ENCODE peak calls at places on chromosomes 6 and 20, in nine cellular contexts. F, M, B, O, X, Y, Q, T and V are unnamed samples. For H3K4me1, the result is how much of the 10 kb centered on the place peaks cover.

GRCh38 chr6:33694401-33694931 is 17.0 kb downstream of the UQCC2 start:
- DNase-seq in F (no peak), X (peak), M (no peak), Q (peak), Y (peak), B (no peak), T (peak), O (no peak), V (peak)

GRCh38 chr20:5033566-5033965 is 32.3 kb upstream of the SLC23A2 start:
- DNase-seq in Q (peak), T (no peak), X (peak), O (no peak), M (no peak), Y (peak), F (no peak), B (no peak), V (no peak)

GRCh38 chr6:10465633-10466499 is 51.0 kb upstream of the TFAP2A start:
- DNase-seq in O (no peak), T (no peak), Y (peak), M (no peak), F (no peak), Q (peak), B (no peak), X (no peak), V (no peak)

GRCh38 chr20:60977896-60978295 is 274.2 kb upstream of the CDH4 start:
- DNase-seq in M (no peak), B (no peak), O (no peak), T (no peak), X (no peak), F (no peak), Q (no peak), Y (no peak), V (no peak)

GRCh38 chr20:11207749-11208502 is 534.1 kb upstream of the JAG1 start:
- DNase-seq in F (no peak), M (no peak), B (peak), Q (peak), X (no peak), T (no peak), O (no peak), Y (peak), V (no peak)

GRCh38 chr6:27777614-27778355 is 134.4 kb downstream of the OR2B2 start:
- DNase-seq in F (no peak), B (no peak), Y (no peak), M (no peak), T (no peak), Q (no peak), X (peak), O (no peak), V (no peak)

GRCh38 chr6:131755597-131755996 is 44.8 kb upstream of the CTAGE9 start:
- DNase-seq in Y (peak), O (no peak), X (no peak), M (no peak), Q (peak), T (no peak), B (no peak), F (no peak), V (no peak)

GRCh38 chr6:132736239-132736638 is 21.5 kb downstream of the VNN2 start:
- DNase-seq in X (peak), M (no peak), F (no peak), Q (peak), B (no peak), T (no peak), Y (peak), O (no peak), V (no peak)

GRCh38 chr6:52161689-52162438 is 24.3 kb upstream of the IL17A start:
- DNase-seq in B (no peak), T (no peak), Q (no peak), M (no peak), X (no peak), Y (no peak), O (no peak), F (no peak), V (no peak)

GRCh38 chr6:9745476-9745875 is 669.4 kb downstream of the TFAP2A start:
- DNase-seq in B (no peak), X (no peak), Y (peak), T (no peak), M (no peak), O (no peak), Q (no peak), F (no peak), V (no peak)

GRCh38 chr6:23498013-23498412 is 628.0 kb upstream of the NRSN1 start:
- DNase-seq in M (no peak), X (no peak), T (no peak), Y (peak), B (no peak), F (no peak), Q (peak), O (no peak), V (no peak)

GRCh38 chr20:37474386-37474785 is 46.7 kb upstream of the NNAT start:
- DNase-seq in Q (no peak), B (no peak), O (no peak), F (no peak), Y (no peak), X (no peak), M (no peak), T (no peak), V (no peak)
- H3K4me3 ChIP-seq in Q (no peak), B (no peak), O (no peak), F (no peak), Y (no peak), X (no peak), M (no peak), T (no peak), V (no peak)

GRCh38 chr6:149318581-149319286 is 1.2 kb downstream of the TAB2 start:
- DNase-seq in Y (no peak), M (peak), T (no peak), F (no peak), O (no peak), B (no peak), Q (peak), X (no peak), V (peak)
- H3K4me1 ChIP-seq in Y (under half), M (under half), T (under half), F (under half), O (under half), B (under half), Q (under half), X (under half), V (half or more)

DNA sequence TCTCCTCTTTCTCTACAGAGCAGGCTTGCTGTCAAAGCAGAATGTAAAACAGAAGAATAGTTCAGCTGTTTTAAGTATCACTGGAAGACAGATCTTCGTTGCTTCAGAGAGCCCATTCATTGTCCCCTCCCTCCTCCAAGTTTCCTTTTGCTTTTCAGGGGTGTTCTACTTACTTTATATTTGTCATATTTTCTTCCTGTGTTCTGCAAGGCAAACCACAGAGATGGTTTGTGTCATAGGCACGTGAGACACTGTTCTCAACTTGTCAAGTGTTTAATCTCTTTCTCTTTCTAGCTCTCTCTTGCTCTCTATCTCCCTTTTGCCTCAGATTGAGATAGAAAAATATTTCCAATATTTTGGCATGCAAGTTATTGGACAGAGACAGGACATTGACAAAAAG is 228.9 kb upstream of the DEFB112 start:
- DNase-seq in T (no peak), M (no peak), X (no peak), Q (no peak), Y (no peak), B (no peak), O (no peak), F (no peak), V (no peak)
- H3K4me3 ChIP-seq in T (no peak), M (no peak), X (no peak), Q (no peak), Y (no peak), B (no peak), O (no peak), F (no peak), V (no peak)

DNA sequence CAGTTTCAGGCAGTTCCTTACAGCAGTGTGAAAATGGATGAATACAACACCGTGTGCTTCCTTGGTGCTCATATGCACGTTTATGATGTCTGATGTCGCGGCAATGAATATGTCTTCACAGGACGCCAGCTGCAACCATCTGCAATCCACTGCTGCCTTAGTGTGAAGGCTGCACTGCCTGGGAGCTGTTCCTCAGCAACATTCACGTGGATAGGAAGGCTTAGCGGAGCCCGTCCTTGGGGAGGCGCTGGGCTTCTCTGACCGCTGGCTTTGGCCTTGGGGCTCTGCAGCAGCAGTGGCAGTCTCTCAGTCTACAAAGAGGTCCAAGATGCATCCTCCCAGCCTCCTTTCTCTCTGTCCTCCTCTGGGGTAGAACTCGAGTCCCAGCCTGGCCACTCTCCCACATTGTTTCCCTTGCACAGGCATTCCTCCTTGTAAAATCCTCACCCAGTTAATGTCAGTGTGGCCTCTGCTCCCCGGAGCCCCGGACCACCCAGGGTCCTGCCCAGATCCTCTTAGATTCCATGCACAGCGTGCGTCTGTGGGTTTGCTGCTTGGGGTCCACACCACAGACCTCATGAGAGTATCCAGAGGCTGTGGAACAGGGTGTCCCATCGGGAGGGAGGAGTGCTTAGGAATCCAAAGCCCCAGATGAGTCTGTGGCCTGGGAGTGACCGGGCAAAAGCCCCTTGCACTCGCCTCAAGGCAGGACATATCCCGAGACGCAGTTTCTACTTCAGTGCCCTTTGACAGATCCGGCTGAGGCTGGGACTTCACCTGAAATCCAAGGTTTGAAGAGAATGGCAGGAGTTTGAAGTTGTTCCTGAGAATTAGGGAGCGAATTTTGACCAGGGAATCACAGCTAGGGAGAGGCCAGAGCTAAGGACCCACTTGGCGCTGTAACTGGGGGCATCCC is 181.3 kb downstream of the THBS2 start:
- DNase-seq in Q (no peak), M (no peak), O (no peak), X (no peak), F (no peak), B (no peak), Y (no peak), T (no peak), V (no peak)
- H3K4me1 ChIP-seq in Q (half or more), M (under half), O (under half), X (under half), F (under half), B (half or more), Y (under half), T (under half), V (under half)

GRCh38 chr6:31734247-31734702 is 2.1 kb downstream of the CLIC1 start:
- DNase-seq in B (no peak), F (no peak), X (no peak), T (no peak), O (no peak), Q (no peak), Y (no peak), M (no peak), V (no peak)
- H3K4me3 ChIP-seq in B (peak), F (peak), X (peak), T (peak), O (peak), Q (peak), Y (peak), M (peak), V (peak)

GRCh38 chr6:25359191-25359861 is 80.2 kb downstream of the CARMIL1 start:
- DNase-seq in O (no peak), Y (peak), T (no peak), F (no peak), X (no peak), Q (peak), B (no peak), M (no peak), V (no peak)

GRCh38 chr6:25360611-25361010 is 81.4 kb downstream of the CARMIL1 start:
- DNase-seq in M (no peak), T (no peak), X (no peak), B (no peak), F (no peak), O (no peak), Q (no peak), Y (peak), V (no peak)

GRCh38 chr6:25363429-25363828 is 84.3 kb downstream of the CARMIL1 start:
- DNase-seq in Q (no peak), M (no peak), X (no peak), Y (no peak), O (no peak), T (no peak), B (no peak), F (no peak), V (no peak)

GRCh38 chr6:25365159-25365558 is 86.0 kb downstream of the CARMIL1 start:
- DNase-seq in Q (no peak), T (no peak), B (no peak), Y (no peak), F (no peak), O (no peak), M (no peak), X (no peak), V (no peak)

GRCh38 chr6:25359891-25360290 is 80.7 kb downstream of the CARMIL1 start:
- DNase-seq in T (no peak), M (peak), O (no peak), Y (no peak), Q (no peak), F (no peak), B (no peak), X (no peak), V (no peak)
- H3K4me1 ChIP-seq in T (under half), M (under half), O (under half), Y (under half), Q (half or more), F (under half), B (half or more), X (under half), V (under half)

GRCh38 chr20:62357681-62358080 is 9.4 kb downstream of the LAMA5 start:
- DNase-seq in B (no peak), M (no peak), X (no peak), Q (no peak), O (no peak), T (no peak), Y (no peak), F (no peak), V (no peak)
- H3K4me3 ChIP-seq in B (peak), M (no peak), X (peak), Q (peak), O (peak), T (no peak), Y (no peak), F (no peak), V (no peak)

DNA sequence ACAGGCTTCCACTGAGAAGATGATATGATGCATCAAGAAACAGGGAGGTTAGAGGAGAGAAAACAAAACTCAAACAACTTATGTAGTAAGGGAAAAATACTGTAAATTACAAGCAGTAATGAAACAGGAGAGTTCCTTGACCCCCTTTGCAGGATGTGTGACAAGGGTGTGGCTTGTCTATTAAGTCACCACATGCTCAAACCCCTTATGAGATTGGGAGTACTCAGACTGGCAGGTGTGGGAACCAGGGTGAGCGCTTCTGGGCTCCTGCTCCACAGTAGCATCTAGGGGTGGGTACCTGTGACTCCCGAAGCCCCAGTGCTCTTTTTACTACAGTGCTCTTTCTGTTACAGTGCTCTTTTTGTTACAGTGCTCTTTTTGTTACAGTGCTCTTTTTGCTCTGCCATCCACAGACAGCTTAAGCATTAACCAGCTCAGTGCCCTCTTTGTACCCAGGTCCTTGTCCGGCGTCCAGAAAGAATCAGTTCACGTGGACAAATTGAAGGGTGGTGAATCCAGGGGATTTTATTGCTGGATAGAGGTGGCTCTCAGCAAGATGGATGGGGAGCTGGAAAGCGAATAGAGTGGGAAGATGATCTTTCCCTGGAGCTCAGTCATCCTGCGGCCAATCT is 28.7 kb downstream of the OLIG3 start:
- DNase-seq in T (no peak), Q (no peak), F (no peak), B (no peak), X (no peak), O (no peak), M (no peak), Y (no peak), V (no peak)
- H3K4me1 ChIP-seq in T (under half), Q (under half), F (under half), B (under half), X (under half), O (under half), M (under half), Y (under half), V (under half)